ENCODE peak calls at places on chromosome 2, in nine cellular contexts. Q is ELF-1; E is T-helper 2 cell; B is stimulated activated CD8-positive, alpha-beta memory T cell treated with anti-CD3 and anti-CD28 coated beads, Interleukin-7, amount 100 ng/mL, for 4 hours; L is GM06990; A is activated T-helper 1 cell treated with Interleukin-2 at 50 U/mL for 16 hours; C is naive thymus-derived CD8-positive, alpha-beta T cell; Z is GM12891; Y is stimulated activated CD4-positive, alpha-beta T cell treated with anti-CD3 and anti-CD28 coated beads, Interleukin-2, amount 100 ng/mL, for 4 hours. D is an unnamed sample.

GRCh38 chr2:3611136-3611535 is 16.2 kb downstream of the COLEC11 start:
- DNase-seq in C (no peak), Y (no peak), A (no peak), Q (no peak), Z (no peak), E (no peak), B (no peak), L (no peak), D (no peak)

GRCh38 chr2:200787351-200788128 is 24.2 kb upstream of the BZW1 start:
- DNase-seq in B (no peak), L (no peak), Z (no peak), E (no peak), Q (no peak), Y (no peak), C (no peak), A (no peak), D (no peak)

GRCh38 chr2:78845786-78846185 is 179.7 kb upstream of the REG3G start:
- DNase-seq in C (no peak), E (no peak), B (no peak), L (no peak), Y (no peak), A (no peak), Q (no peak), Z (no peak), D (no peak)

GRCh38 chr2:168992591-168993349 is 38.4 kb downstream of the ABCB11 start:
- DNase-seq in Y (no peak), B (no peak), L (no peak), C (no peak), A (no peak), E (no peak), Z (no peak), Q (no peak), D (no peak)

GRCh38 chr2:61090386-61090921 is 24.8 kb downstream of the SANBR start:
- DNase-seq in Q (peak), E (no peak), Z (no peak), C (no peak), Y (no peak), L (no peak), B (no peak), A (no peak), D (no peak)

GRCh38 chr2:36789181-36789804 is 92.8 kb downstream of the VIT start:
- DNase-seq in A (no peak), C (no peak), E (no peak), Z (no peak), B (no peak), Y (no peak), L (no peak), Q (no peak), D (no peak)

GRCh38 chr2:73089270-73090030 is 17.9 kb upstream of the SFXN5 start:
- DNase-seq in A (no peak), L (no peak), Q (peak), Z (no peak), B (no peak), E (no peak), C (no peak), Y (no peak), D (no peak)

GRCh38 chr2:119195001-119195400 is 28.6 kb upstream of the STEAP3 start:
- DNase-seq in Y (no peak), E (no peak), Z (no peak), B (no peak), C (no peak), A (no peak), Q (no peak), L (no peak), D (no peak)

GRCh38 chr2:40087434-40087833 is 308.4 kb upstream of the THUMPD2 start:
- DNase-seq in Y (no peak), L (no peak), Z (no peak), E (no peak), Q (no peak), B (no peak), C (no peak), A (no peak), D (no peak)

D was measured in activated T-helper 9 cell treated with anti-CD3 and anti-CD28 coated beads, Interleukin-2, amount 50 U/mL, for 16 hours.